ENCODE peak calls at places on chromosomes 2 and 18, in eight cellular contexts. B is Right ventricle myocardium superior; F is stimulated activated CD4-positive, alpha-beta T cell treated with anti-CD3 and anti-CD28 coated beads, Interleukin-1b, Interleukin-23, amount 100 ng/mL, for 1 hour; S is substantia nigra; O is stimulated activated CD8-positive, alpha-beta memory T cell treated with anti-CD3 and anti-CD28 coated beads, Interleukin-15, amount 100 ng/mL, for 24 hours; G is activated naive CD4-positive, alpha-beta T cell treated with Interleukin-2 at 50 U/mL for 16 hours; L is iris pigment epithelial cell; I is NCI-H2081 treated with DMSO at 0.1 percent for 48 hours. C is an unnamed sample.

GRCh38 chr18:67144342-67144741 is 372.2 kb downstream of the DSEL start:
- DNase-seq in I (peak; percentile 57), L (no peak), G (no peak), B (no peak), F (no peak), S (no peak), O (no peak), C (no peak)

GRCh38 chr2:7825591-7826312 is 856.1 kb upstream of the ID2 start:
- DNase-seq in L (peak; percentile 39), I (no peak), S (no peak), B (no peak), F (no peak), O (no peak), G (peak; percentile 68), C (no peak)

GRCh38 chr18:21774722-21775121 is 34.1 kb downstream of the MIB1 start:
- DNase-seq in S (no peak), G (no peak), L (no peak), F (no peak), O (no peak), I (no peak), B (no peak), C (no peak)

GRCh38 chr2:43115884-43116283 is 110.5 kb downstream of the ZFP36L2 start:
- DNase-seq in G (no peak), O (no peak), S (no peak), F (no peak), B (no peak), L (no peak), I (no peak), C (no peak)

GRCh38 chr2:39380525-39381150 is 56.4 kb downstream of the MAP4K3 start:
- DNase-seq in S (no peak), B (no peak), L (peak; percentile 44), G (no peak), I (no peak), O (no peak), F (no peak), C (peak; percentile 45)

GRCh38 chr2:220269421-220269820 is 642.0 kb downstream of the SLC4A3 start:
- DNase-seq in G (no peak), I (peak; percentile 42), L (no peak), O (no peak), S (no peak), F (no peak), B (no peak), C (no peak)

GRCh38 chr2:96907405-96908041 is 37.6 kb upstream of the SEMA4C start:
- DNase-seq in S (peak; percentile 74), O (no peak), B (peak; percentile 92), G (no peak), F (no peak), L (no peak), I (no peak), C (peak; percentile 78)

GRCh38 chr2:13558368-13558767 is 841.6 kb downstream of the TRIB2 start:
- DNase-seq in B (no peak), L (peak; percentile 40), O (no peak), S (no peak), F (no peak), I (no peak), G (no peak), C (no peak)

GRCh38 chr2:193738892-193739291 is 1544.2 kb upstream of the TMEFF2 start:
- DNase-seq in G (no peak), S (no peak), L (no peak), F (no peak), I (no peak), B (no peak), O (no peak), C (no peak)

GRCh38 chr2:30465171-30465545 is 18.1 kb downstream of the LCLAT1 start:
- DNase-seq in B (no peak), F (no peak), I (no peak), L (no peak), S (no peak), O (no peak), G (no peak), C (no peak)

GRCh38 chr18:77177009-77177408 is 44.4 kb upstream of the MBP start:
- DNase-seq in F (no peak), G (no peak), L (peak; percentile 83), I (no peak), S (no peak), B (no peak), O (no peak), C (peak; percentile 11)

GRCh38 chr2:119245841-119246230 is 22.2 kb downstream of the STEAP3 start:
- DNase-seq in G (no peak), B (no peak), S (no peak), L (no peak), O (no peak), I (no peak), F (no peak), C (no peak)

GRCh38 chr18:23822590-23823385 is 133.5 kb downstream of the LAMA3 start:
- DNase-seq in L (peak; percentile 24), I (no peak), G (no peak), F (no peak), S (no peak), B (no peak), O (no peak), C (peak; percentile 91)

GRCh38 chr2:70656421-70657010 is 102.9 kb upstream of the TGFA start:
- DNase-seq in G (no peak), L (no peak), O (no peak), S (no peak), I (no peak), B (no peak), F (peak; percentile 4), C (no peak)

GRCh38 chr18:51617572-51618260 is 420.2 kb upstream of the MEX3C start:
- DNase-seq in O (no peak), B (no peak), L (no peak), I (no peak), S (no peak), F (no peak), G (no peak), C (no peak)

GRCh38 chr2:197251576-197251975 is 59.0 kb downstream of the ANKRD44 start:
- DNase-seq in B (no peak), I (no peak), S (no peak), L (peak; percentile 71), F (no peak), O (no peak), G (no peak), C (peak; percentile 40)

GRCh38 chr2:27326536-27326935 is 3.6 kb upstream of the MPV17 start:
- DNase-seq in F (no peak), O (no peak), S (no peak), B (no peak), I (no peak), L (no peak), G (no peak), C (no peak)

GRCh38 chr2:112004246-112004645 is 50.8 kb upstream of the TMEM87B start:
- DNase-seq in O (no peak), B (peak; percentile 72), L (no peak), F (no peak), G (no peak), S (no peak), I (no peak), C (no peak)

GRCh38 chr2:113217455-113218282 is 43.9 kb downstream of the PSD4 start:
- DNase-seq in S (no peak), F (no peak), I (no peak), L (peak; percentile 28), B (peak; percentile 73), G (no peak), O (no peak), C (no peak)

GRCh38 chr2:63792523-63792922 is 49.2 kb upstream of the UGP2 start:
- DNase-seq in F (no peak), L (peak; percentile 99), O (no peak), I (no peak), S (no peak), G (no peak), B (no peak), C (peak; percentile 93)

GRCh38 chr2:69762513-69763494 is 20.9 kb downstream of the ANXA4 start:
- DNase-seq in I (no peak), O (no peak), F (no peak), S (peak; percentile 55), B (no peak), G (no peak), L (no peak), C (peak; percentile 25)

GRCh38 chr18:4453712-4454547 is 1.2 kb downstream of the DLGAP1 start:
- DNase-seq in O (no peak), I (no peak), G (no peak), F (no peak), B (no peak), L (no peak), S (no peak), C (no peak)

GRCh38 chr2:105553538-105554196 is 154.8 kb upstream of the FHL2 start:
- DNase-seq in G (no peak), L (peak; percentile 65), I (no peak), F (no peak), O (no peak), S (no peak), B (no peak), C (peak; percentile 60)

GRCh38 chr18:35616664-35617423 is 35.3 kb downstream of the GALNT1 start:
- DNase-seq in G (peak; percentile 70), L (peak; percentile 95), F (peak; percentile 26), O (no peak), I (no peak), B (peak; percentile 47), S (no peak), C (peak; percentile 88)

GRCh38 chr2:232245111-232245510 is 133.4 kb upstream of the ALPP start:
- DNase-seq in F (no peak), S (no peak), O (no peak), B (no peak), G (no peak), L (no peak), I (no peak), C (peak; percentile 6)

C was measured in EH.